ENCODE peak calls at places on chromosomes 7 and 10, in four cellular contexts. One of them, this sample, is unnamed.

GRCh38 chr7:116172353-116172752 is 38.0 kb upstream of the TES start:
- DNase-seq in AG10803: peak
- DNase-seq in dorsolateral prefrontal cortex: no peak
- DNase-seq in HCT116: no peak
- DNase-seq in this sample: no peak

GRCh38 chr10:69374242-69374641 is 42.5 kb downstream of the TACR2 start:
- DNase-seq in AG10803: no peak
- DNase-seq in dorsolateral prefrontal cortex: no peak
- DNase-seq in HCT116: no peak
- DNase-seq in this sample: no peak

GRCh38 chr10:80702143-80702542 is 164.4 kb downstream of the SH2D4B start:
- DNase-seq in AG10803: no peak
- DNase-seq in HCT116: no peak
- DNase-seq in dorsolateral prefrontal cortex: peak
- DNase-seq in this sample: no peak

GRCh38 chr10:80924063-80924952 is 386.6 kb downstream of the SH2D4B start:
- DNase-seq in AG10803: peak
- DNase-seq in dorsolateral prefrontal cortex: no peak
- DNase-seq in HCT116: peak
- DNase-seq in this sample: peak

GRCh38 chr7:117993377-117994003 is 120.2 kb upstream of the CTTNBP2 start:
- DNase-seq in HCT116: peak
- DNase-seq in AG10803: no peak
- DNase-seq in dorsolateral prefrontal cortex: peak
- DNase-seq in this sample: peak

GRCh38 chr7:37510043-37510634 is 61.5 kb upstream of the ELMO1 start:
- DNase-seq in AG10803: no peak
- DNase-seq in HCT116: no peak
- DNase-seq in dorsolateral prefrontal cortex: no peak
- DNase-seq in this sample: peak

GRCh38 chr7:132485600-132486594 is 90.4 kb downstream of the PLXNA4 start:
- DNase-seq in HCT116: no peak
- DNase-seq in AG10803: no peak
- DNase-seq in dorsolateral prefrontal cortex: no peak
- DNase-seq in this sample: no peak

GRCh38 chr7:10225265-10225664 is 748.4 kb upstream of the PHF14 start:
- DNase-seq in AG10803: no peak
- DNase-seq in dorsolateral prefrontal cortex: no peak
- DNase-seq in HCT116: no peak
- DNase-seq in this sample: no peak

GRCh38 chr7:14195896-14196295 is 206.4 kb upstream of the ETV1 start:
- DNase-seq in AG10803: no peak
- DNase-seq in HCT116: no peak
- DNase-seq in dorsolateral prefrontal cortex: no peak
- DNase-seq in this sample: no peak

GRCh38 chr7:27961255-27961654 is 219.3 kb downstream of the JAZF1 start:
- DNase-seq in HCT116: peak
- DNase-seq in AG10803: peak
- DNase-seq in dorsolateral prefrontal cortex: no peak
- DNase-seq in this sample: peak

GRCh38 chr10:13991353-13991752 is 339.4 kb downstream of the FRMD4A start:
- DNase-seq in HCT116: no peak
- DNase-seq in dorsolateral prefrontal cortex: no peak
- DNase-seq in AG10803: no peak
- DNase-seq in this sample: no peak

GRCh38 chr7:28103984-28104628 is 76.5 kb downstream of the JAZF1 start:
- DNase-seq in HCT116: no peak
- DNase-seq in dorsolateral prefrontal cortex: no peak
- DNase-seq in AG10803: no peak
- DNase-seq in this sample: peak

GRCh38 chr7:142887282-142888015 is 1.9 kb upstream of the TRPV6 start:
- DNase-seq in dorsolateral prefrontal cortex: no peak
- DNase-seq in HCT116: no peak
- DNase-seq in AG10803: no peak
- DNase-seq in this sample: no peak

GRCh38 chr7:41501466-41501865 is 201.4 kb downstream of the INHBA start:
- DNase-seq in dorsolateral prefrontal cortex: no peak
- DNase-seq in HCT116: no peak
- DNase-seq in AG10803: no peak
- DNase-seq in this sample: no peak

GRCh38 chr10:93579089-93579488 is 12.6 kb downstream of the FFAR4 start:
- DNase-seq in HCT116: peak
- DNase-seq in AG10803: no peak
- DNase-seq in dorsolateral prefrontal cortex: no peak
- DNase-seq in this sample: peak

GRCh38 chr10:117132751-117133231 is 5.3 kb downstream of the VAX1 start:
- DNase-seq in HCT116: no peak
- DNase-seq in dorsolateral prefrontal cortex: no peak
- DNase-seq in AG10803: no peak
- DNase-seq in this sample: no peak

GRCh38 chr7:151271699-151272355 is 23.3 kb upstream of the SMARCD3 start:
- DNase-seq in AG10803: peak
- DNase-seq in dorsolateral prefrontal cortex: no peak
- DNase-seq in HCT116: no peak
- DNase-seq in this sample: peak

GRCh38 chr7:118080947-118081346 is 103.0 kb upstream of the LSM8 start:
- DNase-seq in dorsolateral prefrontal cortex: no peak
- DNase-seq in HCT116: peak
- DNase-seq in AG10803: peak
- DNase-seq in this sample: peak

GRCh38 chr7:133436014-133436428 is 183.1 kb downstream of the EXOC4 start:
- DNase-seq in AG10803: peak
- DNase-seq in dorsolateral prefrontal cortex: no peak
- DNase-seq in HCT116: no peak
- DNase-seq in this sample: peak

GRCh38 chr10:123906884-123907652 is 15.5 kb upstream of the CPXM2 start:
- DNase-seq in AG10803: no peak
- DNase-seq in HCT116: no peak
- DNase-seq in dorsolateral prefrontal cortex: no peak
- DNase-seq in this sample: no peak

GRCh38 chr10:6300106-6300783 is 97.5 kb downstream of the PFKFB3 start:
- DNase-seq in AG10803: peak
- DNase-seq in HCT116: no peak
- DNase-seq in dorsolateral prefrontal cortex: no peak
- DNase-seq in this sample: no peak

GRCh38 chr10:110487411-110488123 is 10.1 kb upstream of the DUSP5 start:
- DNase-seq in HCT116: no peak
- DNase-seq in AG10803: no peak
- DNase-seq in dorsolateral prefrontal cortex: no peak
- DNase-seq in this sample: no peak

GRCh38 chr10:24390146-24390700 is 181.3 kb downstream of the KIAA1217 start:
- DNase-seq in AG10803: no peak
- DNase-seq in HCT116: no peak
- DNase-seq in dorsolateral prefrontal cortex: no peak
- DNase-seq in this sample: no peak

GRCh38 chr7:33446551-33446950 is 317.2 kb downstream of the BBS9 start:
- DNase-seq in AG10803: no peak
- DNase-seq in dorsolateral prefrontal cortex: no peak
- DNase-seq in HCT116: no peak
- DNase-seq in this sample: no peak

GRCh38 chr7:19713676-19714075 is 4.8 kb upstream of the POLR1F start:
- DNase-seq in AG10803: peak
- DNase-seq in HCT116: peak
- DNase-seq in dorsolateral prefrontal cortex: no peak
- DNase-seq in this sample: peak

GRCh38 chr10:112790921-112791320 is 159.1 kb upstream of the TCF7L2 start:
- DNase-seq in HCT116: no peak
- DNase-seq in dorsolateral prefrontal cortex: no peak
- DNase-seq in AG10803: no peak
- DNase-seq in this sample: no peak

GRCh38 chr7:80634505-80634904 is 3.9 kb upstream of the CD36 start:
- DNase-seq in HCT116: no peak
- DNase-seq in AG10803: peak
- DNase-seq in dorsolateral prefrontal cortex: no peak
- DNase-seq in this sample: peak

GRCh38 chr10:103613616-103614015 is 120.1 kb downstream of the NEURL1 start:
- DNase-seq in dorsolateral prefrontal cortex: no peak
- DNase-seq in HCT116: no peak
- DNase-seq in AG10803: no peak
- DNase-seq in this sample: no peak

GRCh38 chr10:24622781-24623301 is 100.8 kb downstream of the ARHGAP21 start:
- DNase-seq in AG10803: peak
- DNase-seq in HCT116: no peak
- DNase-seq in dorsolateral prefrontal cortex: no peak
- DNase-seq in this sample: no peak

GRCh38 chr10:91556691-91557529 is 76.0 kb downstream of the PPP1R3C start:
- DNase-seq in AG10803: no peak
- DNase-seq in HCT116: no peak
- DNase-seq in dorsolateral prefrontal cortex: no peak
- DNase-seq in this sample: no peak

GRCh38 chr7:142909921-142910521 is 23.5 kb downstream of the TRPV5 start:
- DNase-seq in HCT116: no peak
- DNase-seq in AG10803: no peak
- DNase-seq in dorsolateral prefrontal cortex: no peak
- DNase-seq in this sample: no peak

GRCh38 chr10:867807-868206 is 63.7 kb downstream of the LARP4B start:
- DNase-seq in AG10803: no peak
- DNase-seq in dorsolateral prefrontal cortex: no peak
- DNase-seq in HCT116: no peak
- DNase-seq in this sample: no peak

GRCh38 chr7:135480966-135481599 is 28.8 kb downstream of the CNOT4 start:
- DNase-seq in dorsolateral prefrontal cortex: no peak
- DNase-seq in AG10803: no peak
- DNase-seq in HCT116: no peak
- DNase-seq in this sample: no peak

GRCh38 chr7:98202367-98203195 is 8.7 kb upstream of the BHLHA15 start:
- DNase-seq in AG10803: no peak
- DNase-seq in HCT116: no peak
- DNase-seq in dorsolateral prefrontal cortex: no peak
- DNase-seq in this sample: no peak

GRCh38 chr7:24786941-24787340 is 29.7 kb upstream of the GSDME start:
- DNase-seq in AG10803: peak
- DNase-seq in dorsolateral prefrontal cortex: no peak
- DNase-seq in HCT116: peak
- DNase-seq in this sample: peak

GRCh38 chr10:87868277-87868676 is 4.9 kb downstream of the PTEN start:
- DNase-seq in AG10803: no peak
- DNase-seq in dorsolateral prefrontal cortex: no peak
- DNase-seq in HCT116: no peak
- DNase-seq in this sample: peak

GRCh38 chr10:96721207-96721572 is 876 bp upstream of the PIK3AP1 start:
- DNase-seq in AG10803: no peak
- DNase-seq in HCT116: no peak
- DNase-seq in dorsolateral prefrontal cortex: no peak
- DNase-seq in this sample: peak
- TF ChIP-seq CTCF in AG10803: no peak
- TF ChIP-seq CTCF in HCT116: peak
- TF ChIP-seq CTCF in dorsolateral prefrontal cortex: no peak
- TF ChIP-seq CTCF in this sample: no peak

DNA sequence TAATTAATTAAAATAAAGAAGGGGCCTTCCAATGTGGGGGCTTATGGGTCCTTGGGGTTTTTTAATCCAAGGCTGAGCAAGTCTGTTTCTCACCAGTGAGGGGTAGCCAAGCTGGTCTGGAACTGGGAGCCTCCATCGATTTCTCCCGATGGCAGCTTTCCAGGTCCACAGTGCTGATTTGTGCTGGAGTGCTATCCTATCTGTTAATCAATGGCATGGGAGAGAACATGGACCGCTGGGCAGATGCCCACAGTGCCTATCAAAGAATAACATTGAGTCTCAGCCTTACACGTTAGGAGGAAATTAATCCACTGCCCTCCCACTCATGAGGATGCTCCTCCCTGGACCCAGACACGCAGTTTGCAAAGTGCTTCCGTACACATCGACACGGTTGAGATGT is 36.0 kb upstream of the CUX1 start:
- DNase-seq in dorsolateral prefrontal cortex: no peak
- DNase-seq in AG10803: no peak
- DNase-seq in HCT116: no peak
- DNase-seq in this sample: no peak
- TF ChIP-seq CTCF in dorsolateral prefrontal cortex: no peak
- TF ChIP-seq CTCF in AG10803: no peak
- TF ChIP-seq CTCF in HCT116: no peak
- TF ChIP-seq CTCF in this sample: no peak

GRCh38 chr10:107544706-107545520 is 380.4 kb upstream of the SORCS1 start:
- DNase-seq in AG10803: no peak
- DNase-seq in dorsolateral prefrontal cortex: no peak
- DNase-seq in HCT116: no peak
- DNase-seq in this sample: peak
- TF ChIP-seq CTCF in AG10803: no peak
- TF ChIP-seq CTCF in dorsolateral prefrontal cortex: no peak
- TF ChIP-seq CTCF in HCT116: no peak
- TF ChIP-seq CTCF in this sample: peak

GRCh38 chr10:48745662-48746245 is 61.1 kb downstream of the WDFY4 start:
- DNase-seq in HCT116: no peak
- DNase-seq in AG10803: no peak
- DNase-seq in dorsolateral prefrontal cortex: no peak
- DNase-seq in this sample: no peak
- TF ChIP-seq CTCF in HCT116: peak
- TF ChIP-seq CTCF in AG10803: no peak
- TF ChIP-seq CTCF in dorsolateral prefrontal cortex: no peak
- TF ChIP-seq CTCF in this sample: no peak

DNA sequence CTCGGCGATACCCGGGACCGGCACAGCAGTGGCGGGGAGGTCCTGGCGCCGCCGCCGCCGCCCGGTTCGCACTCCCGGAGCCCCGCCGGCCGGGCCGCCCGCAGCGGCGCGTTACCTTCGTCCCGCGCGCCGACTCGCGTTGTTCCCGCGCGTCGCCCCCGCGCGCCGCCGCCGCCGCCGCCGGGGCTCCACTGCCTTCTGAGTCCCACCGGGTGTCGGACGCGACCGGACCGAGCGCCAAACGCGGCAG is at the start of gene EZH2:
- DNase-seq in dorsolateral prefrontal cortex: no peak
- DNase-seq in HCT116: no peak
- DNase-seq in AG10803: no peak
- DNase-seq in this sample: no peak
- TF ChIP-seq CTCF in dorsolateral prefrontal cortex: no peak
- TF ChIP-seq CTCF in HCT116: no peak
- TF ChIP-seq CTCF in AG10803: no peak
- TF ChIP-seq CTCF in this sample: no peak

GRCh38 chr7:4103352-4104091 is 578.6 kb upstream of the FOXK1 start:
- DNase-seq in dorsolateral prefrontal cortex: no peak
- DNase-seq in AG10803: no peak
- DNase-seq in HCT116: peak
- DNase-seq in this sample: peak
- TF ChIP-seq CTCF in dorsolateral prefrontal cortex: peak
- TF ChIP-seq CTCF in AG10803: no peak
- TF ChIP-seq CTCF in HCT116: peak
- TF ChIP-seq CTCF in this sample: no peak

This sample was measured in MCF 10A.